ENCODE peak calls at places on chromosome 7, in nine cellular contexts. L, D, N, F, X, J, M, C and B are unnamed samples.

GRCh38 chr7:66948480-66949109 is 27.6 kb downstream of the TMEM248 start:
- DNase-seq in J (no peak), C (no peak), M (no peak), N (no peak), X (no peak), D (no peak), L (no peak), F (no peak), B (no peak)

GRCh38 chr7:1925349-1925748 is 255.3 kb downstream of the ELFN1 start:
- DNase-seq in F (no peak), X (no peak), M (no peak), J (no peak), C (no peak), N (no peak), D (no peak), L (peak; percentile 50), B (peak; percentile 42)

GRCh38 chr7:105102557-105103352 is 88.8 kb downstream of the KMT2E start:
- DNase-seq in L (no peak), X (no peak), J (no peak), N (no peak), D (no peak), M (no peak), F (no peak), C (no peak), B (no peak)

GRCh38 chr7:124764847-124765400 is 668 bp downstream of the GPR37 start:
- DNase-seq in X (no peak), L (peak; percentile 58), F (no peak), C (peak; percentile 63), J (no peak), N (no peak), M (peak; percentile 29), D (peak; percentile 1), B (no peak)

GRCh38 chr7:45703373-45703821 is 129.2 kb downstream of the ADCY1 start:
- DNase-seq in F (no peak), J (no peak), M (no peak), L (no peak), N (no peak), D (no peak), C (no peak), X (no peak), B (no peak)

GRCh38 chr7:129550673-129551360 is 48.5 kb downstream of the SMKR1 start:
- DNase-seq in J (peak; percentile 49), X (no peak), D (no peak), F (no peak), N (no peak), L (no peak), C (no peak), M (no peak), B (no peak)

GRCh38 chr7:123022576-123022975 is 27.1 kb upstream of the TAS2R16 start:
- DNase-seq in N (no peak), X (no peak), L (no peak), D (no peak), J (peak; percentile 3), M (no peak), F (no peak), C (no peak), B (no peak)

GRCh38 chr7:140196361-140197217 is 19.8 kb upstream of the KDM7A start:
- DNase-seq in D (peak; percentile 91), X (no peak), L (peak; percentile 59), M (no peak), N (peak; percentile 80), F (no peak), C (no peak), J (peak; percentile 45), B (peak; percentile 69)

GRCh38 chr7:7014827-7015610 is 167.3 kb upstream of the C1GALT1 start:
- DNase-seq in M (no peak), J (no peak), D (no peak), N (no peak), F (no peak), L (no peak), C (no peak), X (no peak), B (no peak)

GRCh38 chr7:87234949-87235348 is 15.4 kb upstream of the TMEM243 start:
- DNase-seq in X (no peak), M (no peak), F (no peak), L (no peak), J (peak; percentile 46), N (no peak), D (peak; percentile 66), C (no peak), B (no peak)

GRCh38 chr7:95229301-95229700 is 95.0 kb downstream of the PON1 start:
- DNase-seq in J (no peak), F (no peak), L (no peak), N (no peak), M (no peak), C (no peak), D (no peak), X (no peak), B (no peak)

GRCh38 chr7:128954830-128955797 is 17.4 kb downstream of the IRF5 start:
- DNase-seq in D (peak; percentile 72), N (no peak), J (peak; percentile 74), F (no peak), C (no peak), L (no peak), X (no peak), M (no peak), B (no peak)

GRCh38 chr7:36642414-36642813 is 81.9 kb downstream of the AOAH start:
- DNase-seq in J (no peak), F (no peak), N (no peak), X (no peak), L (no peak), M (no peak), C (no peak), D (no peak), B (no peak)

GRCh38 chr7:14457567-14458453 is 444.7 kb downstream of the DGKB start:
- DNase-seq in F (peak; percentile 33), X (no peak), J (peak; percentile 80), M (peak; percentile 69), C (peak; percentile 28), L (peak; percentile 65), D (peak; percentile 93), N (peak; percentile 32), B (peak; percentile 54)

GRCh38 chr7:133602291-133602690 is 349.4 kb downstream of the EXOC4 start:
- DNase-seq in N (no peak), M (no peak), F (no peak), C (no peak), J (peak; percentile 44), X (no peak), D (peak; percentile 58), L (no peak), B (no peak)

GRCh38 chr7:105600720-105601550 is 19.6 kb upstream of the EFCAB10 start:
- DNase-seq in X (no peak), L (no peak), M (no peak), N (no peak), J (peak; percentile 26), D (no peak), F (no peak), C (no peak), B (no peak)

GRCh38 chr7:118948508-118948907 is 724.0 kb downstream of the ANKRD7 start:
- DNase-seq in M (no peak), L (no peak), X (no peak), J (no peak), N (no peak), F (no peak), C (no peak), D (no peak), B (no peak)

GRCh38 chr7:110754649-110755048 is 336.3 kb upstream of the LRRN3 start:
- DNase-seq in M (no peak), L (no peak), N (no peak), X (no peak), F (no peak), C (no peak), J (no peak), D (no peak), B (no peak)

GRCh38 chr7:22569586-22570321 is 69.8 kb upstream of the STEAP1B start:
- DNase-seq in M (no peak), J (no peak), D (peak; percentile 81), C (no peak), X (no peak), N (peak; percentile 93), F (no peak), L (no peak), B (no peak)

GRCh38 chr7:87918740-87919139 is 15.3 kb upstream of the ADAM22 start:
- DNase-seq in J (no peak), L (no peak), N (no peak), D (no peak), M (no peak), C (no peak), F (no peak), X (no peak), B (no peak)

GRCh38 chr7:54882694-54883093 is 123.7 kb upstream of the SEC61G start:
- DNase-seq in M (no peak), F (no peak), J (no peak), N (no peak), D (no peak), L (no peak), X (no peak), C (no peak), B (no peak)

GRCh38 chr7:33287738-33288137 is 158.4 kb downstream of the BBS9 start:
- DNase-seq in N (no peak), X (no peak), L (no peak), J (no peak), D (no peak), C (no peak), M (no peak), F (no peak), B (no peak)

GRCh38 chr7:134957005-134957404 is 29.3 kb upstream of the AGBL3 start:
- DNase-seq in D (no peak), M (no peak), F (no peak), C (no peak), L (no peak), J (no peak), X (no peak), N (no peak), B (no peak)

GRCh38 chr7:95469850-95470249 is 15.9 kb upstream of the ASB4 start:
- DNase-seq in M (peak; percentile 45), D (no peak), N (no peak), X (no peak), L (no peak), J (no peak), C (no peak), F (no peak), B (no peak)